ENCODE peak calls at places on chromosome 10, in four cellular contexts. One of them, this sample, is unnamed.
A peak's percentile ranks its signal among the peaks of the same experiment; 100 is the strongest.

GRCh38 chr10:28505359-28505959 is 27.5 kb upstream of the WAC start:
- DNase-seq in HepG2: no peak
- DNase-seq in adrenal gland: no peak
- DNase-seq in upper lobe of left lung: no peak
- DNase-seq in this sample: no peak

GRCh38 chr10:28633750-28634149 is 43.6 kb upstream of the BAMBI start:
- DNase-seq in HepG2: peak; percentile 44
- DNase-seq in adrenal gland: no peak
- DNase-seq in upper lobe of left lung: no peak
- DNase-seq in this sample: no peak

GRCh38 chr10:31808258-31809218 is 120.1 kb downstream of the ARHGAP12 start:
- DNase-seq in HepG2: peak; percentile 21
- DNase-seq in adrenal gland: peak; percentile 48
- DNase-seq in upper lobe of left lung: no peak
- DNase-seq in this sample: peak; percentile 89

GRCh38 chr10:103502849-103503660 is 9.6 kb downstream of the NEURL1 start:
- DNase-seq in HepG2: no peak
- DNase-seq in adrenal gland: no peak
- DNase-seq in upper lobe of left lung: no peak
- DNase-seq in this sample: no peak

GRCh38 chr10:28592953-28593352 is 60.0 kb downstream of the WAC start:
- DNase-seq in HepG2: peak; percentile 16
- DNase-seq in adrenal gland: no peak
- DNase-seq in upper lobe of left lung: no peak
- DNase-seq in this sample: peak; percentile 72

GRCh38 chr10:130762481-130762880 is 549.0 kb downstream of the TCERG1L start:
- DNase-seq in HepG2: no peak
- DNase-seq in adrenal gland: no peak
- DNase-seq in upper lobe of left lung: no peak
- DNase-seq in this sample: no peak

GRCh38 chr10:68280750-68281149 is 48.8 kb upstream of the ATOH7 start:
- DNase-seq in HepG2: no peak
- DNase-seq in adrenal gland: no peak
- DNase-seq in upper lobe of left lung: no peak
- DNase-seq in this sample: no peak

GRCh38 chr10:104081998-104082397 is 3.7 kb downstream of the COL17A1 start:
- DNase-seq in HepG2: no peak
- DNase-seq in adrenal gland: no peak
- DNase-seq in upper lobe of left lung: no peak
- DNase-seq in this sample: no peak

GRCh38 chr10:18097524-18097923 is 42.7 kb upstream of the CACNB2 start:
- DNase-seq in HepG2: no peak
- DNase-seq in adrenal gland: no peak
- DNase-seq in upper lobe of left lung: no peak
- DNase-seq in this sample: peak; percentile 38

GRCh38 chr10:43039629-43040481 is 37.0 kb upstream of the RET start:
- DNase-seq in HepG2: no peak
- DNase-seq in adrenal gland: no peak
- DNase-seq in upper lobe of left lung: peak; percentile 15
- DNase-seq in this sample: no peak

GRCh38 chr10:95741807-95742528 is 14.0 kb upstream of the ENTPD1 start:
- DNase-seq in HepG2: no peak
- DNase-seq in adrenal gland: peak; percentile 45
- DNase-seq in upper lobe of left lung: peak; percentile 40
- DNase-seq in this sample: peak; percentile 92

GRCh38 chr10:23146069-23146657 is 45.9 kb upstream of the PTF1A start:
- DNase-seq in HepG2: no peak
- DNase-seq in adrenal gland: no peak
- DNase-seq in upper lobe of left lung: no peak
- DNase-seq in this sample: no peak

GRCh38 chr10:101552445-101552844 is 35.6 kb downstream of the POLL start:
- DNase-seq in HepG2: no peak
- DNase-seq in adrenal gland: no peak
- DNase-seq in upper lobe of left lung: no peak
- DNase-seq in this sample: no peak

GRCh38 chr10:33422779-33423520 is 88.5 kb upstream of the NRP1 start:
- DNase-seq in HepG2: no peak
- DNase-seq in adrenal gland: no peak
- DNase-seq in upper lobe of left lung: no peak
- DNase-seq in this sample: no peak

GRCh38 chr10:124152139-124152780 is 58.9 kb upstream of the CHST15 start:
- DNase-seq in HepG2: peak; percentile 38
- DNase-seq in adrenal gland: no peak
- DNase-seq in upper lobe of left lung: peak; percentile 71
- DNase-seq in this sample: peak; percentile 66

GRCh38 chr10:44984671-44985101 is 6.1 kb upstream of the DEPP1 start:
- DNase-seq in HepG2: no peak
- DNase-seq in adrenal gland: peak; percentile 21
- DNase-seq in upper lobe of left lung: no peak
- DNase-seq in this sample: no peak

GRCh38 chr10:370222-370825 is 235.1 kb downstream of the ZMYND11 start:
- DNase-seq in HepG2: no peak
- DNase-seq in adrenal gland: no peak
- DNase-seq in upper lobe of left lung: no peak
- DNase-seq in this sample: peak; percentile 43

GRCh38 chr10:77245953-77246352 is 391.7 kb downstream of the KCNMA1 start:
- DNase-seq in HepG2: no peak
- DNase-seq in adrenal gland: peak; percentile 24
- DNase-seq in upper lobe of left lung: no peak
- DNase-seq in this sample: peak; percentile 83

GRCh38 chr10:13669182-13669860 is 82.6 kb downstream of the PRPF18 start:
- DNase-seq in HepG2: no peak
- DNase-seq in adrenal gland: no peak
- DNase-seq in upper lobe of left lung: no peak
- DNase-seq in this sample: no peak

GRCh38 chr10:102677736-102678354 is 33.6 kb downstream of the TRIM8 start:
- DNase-seq in HepG2: no peak
- DNase-seq in adrenal gland: no peak
- DNase-seq in upper lobe of left lung: no peak
- DNase-seq in this sample: no peak

GRCh38 chr10:129552119-129552518 is 85.1 kb downstream of the MGMT start:
- DNase-seq in HepG2: no peak
- DNase-seq in adrenal gland: no peak
- DNase-seq in upper lobe of left lung: no peak
- DNase-seq in this sample: no peak

GRCh38 chr10:114716811-114717404 is 58.8 kb upstream of the ABLIM1 start:
- DNase-seq in HepG2: no peak
- DNase-seq in adrenal gland: no peak
- DNase-seq in upper lobe of left lung: no peak
- DNase-seq in this sample: no peak

GRCh38 chr10:114713525-114713924 is 55.5 kb upstream of the ABLIM1 start:
- DNase-seq in HepG2: no peak
- DNase-seq in adrenal gland: no peak
- DNase-seq in upper lobe of left lung: no peak
- DNase-seq in this sample: no peak

GRCh38 chr10:114714281-114714741 is 56.2 kb upstream of the ABLIM1 start:
- DNase-seq in HepG2: peak; percentile 81
- DNase-seq in adrenal gland: no peak
- DNase-seq in upper lobe of left lung: no peak
- DNase-seq in this sample: peak; percentile 75

GRCh38 chr10:114718386-114718785 is 60.3 kb upstream of the ABLIM1 start:
- DNase-seq in HepG2: no peak
- DNase-seq in adrenal gland: no peak
- DNase-seq in upper lobe of left lung: no peak
- DNase-seq in this sample: no peak

DNA sequence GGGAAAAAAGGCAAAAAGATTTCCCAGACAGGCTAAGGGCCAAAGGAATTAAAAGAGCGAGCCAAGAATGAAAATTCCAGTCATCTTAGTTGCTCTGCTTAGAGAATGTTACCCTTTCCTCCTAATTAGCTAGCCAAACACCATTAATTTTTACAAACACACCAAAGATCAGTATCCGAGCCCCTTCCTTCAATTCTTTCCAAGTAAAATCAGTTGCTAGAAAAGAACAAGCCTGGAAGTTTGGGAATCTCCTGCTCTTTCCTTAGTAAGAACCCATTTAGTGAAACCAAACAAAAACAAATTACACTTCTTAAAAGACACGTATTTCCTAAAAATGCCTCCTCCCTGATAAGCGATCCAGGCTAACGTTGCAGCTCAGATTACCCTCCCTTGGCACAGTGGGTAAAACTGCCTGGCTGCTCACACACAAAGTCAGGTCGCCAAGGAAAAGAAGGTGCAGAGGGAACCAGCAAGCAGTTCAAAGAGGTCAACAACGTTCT is 57.1 kb upstream of the ABLIM1 start:
- DNase-seq in HepG2: no peak
- DNase-seq in adrenal gland: no peak
- DNase-seq in upper lobe of left lung: no peak
- DNase-seq in this sample: peak; percentile 59
- H3K4me3 ChIP-seq in HepG2: no peak overlapping the region
- H3K4me3 ChIP-seq in adrenal gland: no peak overlapping the region
- H3K4me3 ChIP-seq in upper lobe of left lung: no peak overlapping the region
- H3K4me3 ChIP-seq in this sample: no peak overlapping the region

DNA sequence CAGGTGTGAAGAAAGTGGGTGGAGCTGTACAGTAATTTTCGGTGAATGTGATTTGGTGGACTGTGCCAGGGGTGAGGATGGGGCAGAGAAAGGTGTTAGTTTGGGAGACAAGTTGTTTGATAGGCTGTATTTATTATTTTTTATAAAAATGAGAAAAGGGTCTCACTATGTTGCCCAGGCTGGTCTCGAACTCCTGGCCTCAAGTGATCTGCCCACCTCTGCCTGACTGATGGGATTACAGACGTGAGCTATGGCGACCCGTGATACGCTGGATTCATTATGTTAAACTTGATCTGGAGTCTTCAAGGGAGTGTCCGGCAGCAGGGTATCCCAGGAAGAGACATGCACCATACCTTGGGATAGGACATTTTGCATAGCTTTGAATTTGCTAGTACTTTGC is 1.3 kb downstream of the KAT6B start:
- DNase-seq in HepG2: no peak
- DNase-seq in adrenal gland: no peak
- DNase-seq in upper lobe of left lung: no peak
- DNase-seq in this sample: no peak
- H3K4me3 ChIP-seq in HepG2: peak overlapping the region; percentile 85
- H3K4me3 ChIP-seq in adrenal gland: peak overlapping the region; percentile 83
- H3K4me3 ChIP-seq in upper lobe of left lung: no peak overlapping the region
- H3K4me3 ChIP-seq in this sample: peak overlapping the region; percentile 67

GRCh38 chr10:73940634-73941221 is 29.8 kb downstream of the PLAU start:
- DNase-seq in HepG2: peak; percentile 32
- DNase-seq in adrenal gland: peak; percentile 84
- DNase-seq in upper lobe of left lung: peak; percentile 90
- DNase-seq in this sample: peak; percentile 75
- H3K4me3 ChIP-seq in HepG2: no peak overlapping the region
- H3K4me3 ChIP-seq in adrenal gland: no peak overlapping the region
- H3K4me3 ChIP-seq in upper lobe of left lung: no peak overlapping the region
- H3K4me3 ChIP-seq in this sample: no peak overlapping the region

GRCh38 chr10:36764823-36765222 is 360.6 kb upstream of the ANKRD30A start:
- DNase-seq in HepG2: no peak
- DNase-seq in adrenal gland: no peak
- DNase-seq in upper lobe of left lung: no peak
- DNase-seq in this sample: no peak
- H3K4me3 ChIP-seq in HepG2: no peak overlapping the region
- H3K4me3 ChIP-seq in adrenal gland: no peak overlapping the region
- H3K4me3 ChIP-seq in upper lobe of left lung: no peak overlapping the region
- H3K4me3 ChIP-seq in this sample: no peak overlapping the region

GRCh38 chr10:123132576-123133477 is 2.9 kb upstream of the HMX3 start:
- DNase-seq in HepG2: peak; percentile 72
- DNase-seq in adrenal gland: peak; percentile 92
- DNase-seq in upper lobe of left lung: peak; percentile 79
- DNase-seq in this sample: peak; percentile 88
- H3K4me3 ChIP-seq in HepG2: peak overlapping the region; percentile 27
- H3K4me3 ChIP-seq in adrenal gland: no peak overlapping the region
- H3K4me3 ChIP-seq in upper lobe of left lung: no peak overlapping the region
- H3K4me3 ChIP-seq in this sample: peak overlapping the region; percentile 34

GRCh38 chr10:6401562-6402348 is 178.3 kb downstream of the PRKCQ start:
- DNase-seq in HepG2: peak; percentile 83
- DNase-seq in adrenal gland: peak; percentile 84
- DNase-seq in upper lobe of left lung: peak; percentile 89
- DNase-seq in this sample: peak; percentile 94
- H3K4me3 ChIP-seq in HepG2: no peak overlapping the region
- H3K4me3 ChIP-seq in adrenal gland: peak overlapping the region; percentile 46
- H3K4me3 ChIP-seq in upper lobe of left lung: no peak overlapping the region
- H3K4me3 ChIP-seq in this sample: peak overlapping the region; percentile 39